ENCODE peak calls at places on chromosomes 4 and X, in nine cellular contexts. One of them, this sample, is unnamed.

GRCh38 chr4:100114909-100115308 is 75.4 kb downstream of the DDIT4L start:
- DNase-seq in fibroblast of mammary gland: no peak
- DNase-seq in neural crest cell: no peak
- DNase-seq in testis: no peak
- DNase-seq in mucosa of descending colon: no peak
- DNase-seq in body of pancreas: no peak
- DNase-seq in glomerular endothelial cell: no peak
- DNase-seq in activated T-cell treated with anti-CD3 and anti-CD28 coated beads for 1 hour: no peak
- DNase-seq in NCI-H524: no peak
- DNase-seq in this sample: no peak

GRCh38 chrX:10906861-10907260 is 204.3 kb upstream of the HCCS start:
- DNase-seq in fibroblast of mammary gland: peak
- DNase-seq in neural crest cell: no peak
- DNase-seq in testis: no peak
- DNase-seq in mucosa of descending colon: no peak
- DNase-seq in body of pancreas: no peak
- DNase-seq in glomerular endothelial cell: no peak
- DNase-seq in activated T-cell treated with anti-CD3 and anti-CD28 coated beads for 1 hour: no peak
- DNase-seq in NCI-H524: no peak
- DNase-seq in this sample: no peak

GRCh38 chr4:14767142-14767541 is 235.1 kb upstream of the CPEB2 start:
- DNase-seq in fibroblast of mammary gland: no peak
- DNase-seq in neural crest cell: no peak
- DNase-seq in testis: no peak
- DNase-seq in mucosa of descending colon: no peak
- DNase-seq in body of pancreas: no peak
- DNase-seq in glomerular endothelial cell: no peak
- DNase-seq in activated T-cell treated with anti-CD3 and anti-CD28 coated beads for 1 hour: no peak
- DNase-seq in NCI-H524: no peak
- DNase-seq in this sample: no peak

GRCh38 chr4:7168106-7168505 is 24.2 kb upstream of the SORCS2 start:
- DNase-seq in fibroblast of mammary gland: no peak
- DNase-seq in neural crest cell: no peak
- DNase-seq in testis: no peak
- DNase-seq in mucosa of descending colon: no peak
- DNase-seq in body of pancreas: peak
- DNase-seq in glomerular endothelial cell: no peak
- DNase-seq in activated T-cell treated with anti-CD3 and anti-CD28 coated beads for 1 hour: no peak
- DNase-seq in NCI-H524: no peak
- DNase-seq in this sample: no peak

GRCh38 chrX:9163153-9163790 is 129.3 kb upstream of the FAM9B start:
- DNase-seq in fibroblast of mammary gland: peak
- DNase-seq in neural crest cell: no peak
- DNase-seq in testis: no peak
- DNase-seq in mucosa of descending colon: no peak
- DNase-seq in body of pancreas: no peak
- DNase-seq in glomerular endothelial cell: no peak
- DNase-seq in activated T-cell treated with anti-CD3 and anti-CD28 coated beads for 1 hour: no peak
- DNase-seq in NCI-H524: no peak
- DNase-seq in this sample: no peak

GRCh38 chr4:105709081-105709450 is 482 bp downstream of the GSTCD start:
- DNase-seq in fibroblast of mammary gland: peak
- DNase-seq in neural crest cell: no peak
- DNase-seq in testis: peak
- DNase-seq in mucosa of descending colon: no peak
- DNase-seq in body of pancreas: no peak
- DNase-seq in glomerular endothelial cell: no peak
- DNase-seq in activated T-cell treated with anti-CD3 and anti-CD28 coated beads for 1 hour: no peak
- DNase-seq in NCI-H524: peak
- DNase-seq in this sample: no peak

GRCh38 chrX:129739591-129739990 is 812 bp downstream of the XPNPEP2 start:
- DNase-seq in fibroblast of mammary gland: no peak
- DNase-seq in neural crest cell: no peak
- DNase-seq in testis: no peak
- DNase-seq in mucosa of descending colon: no peak
- DNase-seq in body of pancreas: no peak
- DNase-seq in glomerular endothelial cell: no peak
- DNase-seq in activated T-cell treated with anti-CD3 and anti-CD28 coated beads for 1 hour: no peak
- DNase-seq in NCI-H524: no peak
- DNase-seq in this sample: no peak

GRCh38 chr4:105158837-105159236 is 12.2 kb downstream of the TET2 start:
- DNase-seq in fibroblast of mammary gland: peak
- DNase-seq in neural crest cell: no peak
- DNase-seq in testis: no peak
- DNase-seq in mucosa of descending colon: no peak
- DNase-seq in body of pancreas: no peak
- DNase-seq in glomerular endothelial cell: no peak
- DNase-seq in activated T-cell treated with anti-CD3 and anti-CD28 coated beads for 1 hour: no peak
- DNase-seq in NCI-H524: no peak
- DNase-seq in this sample: no peak

GRCh38 chr4:109472343-109472761 is 38.7 kb downstream of the SEC24B start:
- DNase-seq in fibroblast of mammary gland: peak
- DNase-seq in neural crest cell: no peak
- DNase-seq in testis: no peak
- DNase-seq in mucosa of descending colon: no peak
- DNase-seq in body of pancreas: no peak
- DNase-seq in glomerular endothelial cell: no peak
- DNase-seq in activated T-cell treated with anti-CD3 and anti-CD28 coated beads for 1 hour: no peak
- DNase-seq in NCI-H524: no peak
- DNase-seq in this sample: no peak

GRCh38 chr4:114358901-114359300 is 239.7 kb upstream of the UGT8 start:
- DNase-seq in fibroblast of mammary gland: no peak
- DNase-seq in neural crest cell: no peak
- DNase-seq in testis: no peak
- DNase-seq in mucosa of descending colon: no peak
- DNase-seq in body of pancreas: no peak
- DNase-seq in glomerular endothelial cell: no peak
- DNase-seq in activated T-cell treated with anti-CD3 and anti-CD28 coated beads for 1 hour: no peak
- DNase-seq in NCI-H524: no peak
- DNase-seq in this sample: no peak

GRCh38 chr4:82744284-82744963 is 54.2 kb downstream of the SCD5 start:
- DNase-seq in fibroblast of mammary gland: no peak
- DNase-seq in neural crest cell: no peak
- DNase-seq in testis: no peak
- DNase-seq in mucosa of descending colon: no peak
- DNase-seq in body of pancreas: peak
- DNase-seq in glomerular endothelial cell: no peak
- DNase-seq in activated T-cell treated with anti-CD3 and anti-CD28 coated beads for 1 hour: no peak
- DNase-seq in NCI-H524: no peak
- DNase-seq in this sample: no peak

GRCh38 chrX:15404712-15405111 is 20.5 kb upstream of the VEGFD start:
- DNase-seq in fibroblast of mammary gland: peak
- DNase-seq in neural crest cell: no peak
- DNase-seq in testis: peak
- DNase-seq in mucosa of descending colon: no peak
- DNase-seq in body of pancreas: no peak
- DNase-seq in glomerular endothelial cell: no peak
- DNase-seq in activated T-cell treated with anti-CD3 and anti-CD28 coated beads for 1 hour: no peak
- DNase-seq in NCI-H524: no peak
- DNase-seq in this sample: no peak